ENCODE peak calls at places on chromosome 19, in ten cellular contexts. S is mesendoderm, I is ovary, B is heart right ventricle, F is mammary epithelial cell, G is transverse colon, E is heart left ventricle, M is Peyer's patch, C is IMR-90, Y is uterus. U is an unnamed sample. For H3K36me3, the result is how much of the 10 kb centered on the place peaks cover.

GRCh38 chr19:46782355-46783019 is 5.9 kb downstream of the SLC1A5 start:
- DNase-seq in S (no peak), I (no peak), B (no peak), F (no peak), G (no peak), E (no peak), M (no peak), C (no peak), Y (no peak), U (no peak)

GRCh38 chr19:14525729-14526128 is 3.7 kb upstream of the TECR start:
- DNase-seq in S (no peak), I (no peak), B (no peak), F (peak), G (no peak), E (no peak), M (no peak), C (no peak), Y (no peak), U (no peak)

GRCh38 chr19:1132625-1133383 is 29.0 kb downstream of the GPX4 start:
- DNase-seq in S (no peak), I (peak), B (no peak), F (no peak), G (peak), E (no peak), M (peak), C (no peak), Y (no peak), U (no peak)

GRCh38 chr19:1248454-1249297 is at the start of gene MIDN:
- DNase-seq in S (peak), I (peak), B (peak), F (peak), G (peak), E (peak), M (peak), C (peak), Y (peak), U (peak)

GRCh38 chr19:18723871-18724377 is 40.4 kb downstream of the CRTC1 start:
- DNase-seq in S (no peak), I (no peak), B (no peak), F (no peak), G (no peak), E (no peak), M (no peak), C (no peak), Y (no peak), U (no peak)

GRCh38 chr19:51660975-51661600 is 14.5 kb upstream of the SIGLEC14 start:
- DNase-seq in S (peak), I (peak), B (peak), F (peak), G (peak), E (peak), M (peak), C (peak), Y (peak), U (peak)

GRCh38 chr19:43562698-43563241 is 12.6 kb downstream of the XRCC1 start:
- DNase-seq in S (no peak), I (peak), B (peak), F (peak), G (peak), E (peak), M (peak), C (peak), Y (peak), U (peak)

GRCh38 chr19:19866599-19867248 is 1.0 kb downstream of the ZNF253 start:
- DNase-seq in S (peak), I (peak), B (peak), F (peak), G (peak), E (no peak), M (peak), C (no peak), Y (no peak), U (peak)

GRCh38 chr19:32817913-32818476 is 51.6 kb downstream of the SLC7A9 start:
- DNase-seq in S (no peak), I (no peak), B (no peak), F (no peak), G (no peak), E (no peak), M (no peak), C (no peak), Y (no peak), U (no peak)

GRCh38 chr19:1650627-1651009 is 1.8 kb downstream of the TCF3 start:
- DNase-seq in S (peak), I (no peak), B (no peak), F (no peak), G (no peak), E (no peak), M (peak), C (peak), Y (no peak), U (no peak)

GRCh38 chr19:10604460-10604980 is 17.4 kb upstream of the AP1M2 start:
- DNase-seq in S (peak), I (no peak), B (peak), F (no peak), G (peak), E (peak), M (peak), C (no peak), Y (peak), U (no peak)

GRCh38 chr19:1513492-1514294 is 874 bp upstream of the ADAMTSL5 start:
- DNase-seq in S (peak), I (peak), B (no peak), F (peak), G (peak), E (peak), M (no peak), C (peak), Y (peak), U (peak)

GRCh38 chr19:41298327-41298964 is 11.5 kb upstream of the CCDC97 start:
- DNase-seq in S (peak), I (no peak), B (peak), F (peak), G (peak), E (peak), M (peak), C (peak), Y (no peak), U (peak)

GRCh38 chr19:48962029-48962848 is 2.9 kb upstream of the FTL start:
- DNase-seq in S (peak), I (peak), B (peak), F (no peak), G (peak), E (peak), M (peak), C (no peak), Y (no peak), U (peak)

GRCh38 chr19:13633109-13633508 is 126.8 kb upstream of the CACNA1A start:
- DNase-seq in S (no peak), I (no peak), B (no peak), F (no peak), G (peak), E (no peak), M (no peak), C (peak), Y (no peak), U (no peak)

GRCh38 chr19:14672043-14672872 is 2.4 kb downstream of the ADGRE3 start:
- DNase-seq in S (no peak), I (no peak), B (no peak), F (no peak), G (no peak), E (no peak), M (no peak), C (no peak), Y (no peak), U (no peak)

GRCh38 chr19:42540071-42540553 is 11.8 kb upstream of the CEACAM1 start:
- DNase-seq in S (peak), I (no peak), B (no peak), F (no peak), G (no peak), E (no peak), M (no peak), C (no peak), Y (no peak), U (no peak)

GRCh38 chr19:3482507-3483225 is 575 bp downstream of the SMIM44 start:
- DNase-seq in S (no peak), I (no peak), B (no peak), F (no peak), G (peak), E (no peak), M (no peak), C (no peak), Y (no peak), U (no peak)

GRCh38 chr19:47232422-47233211 is 1.6 kb upstream of the BBC3 start:
- DNase-seq in S (no peak), I (no peak), B (no peak), F (peak), G (peak), E (no peak), M (no peak), C (peak), Y (no peak), U (no peak)

GRCh38 chr19:34733266-34733825 is 697 bp upstream of the ZNF181 start:
- DNase-seq in S (peak), I (no peak), B (peak), F (no peak), G (no peak), E (peak), M (peak), C (no peak), Y (peak), U (peak)

GRCh38 chr19:23273022-23273593 is 22.9 kb upstream of the ZNF724 start:
- DNase-seq in S (no peak), I (no peak), B (no peak), F (peak), G (peak), E (no peak), M (peak), C (no peak), Y (no peak), U (no peak)

GRCh38 chr19:1259873-1260748 is 9.0 kb upstream of the CIRBP start:
- DNase-seq in S (peak), I (no peak), B (no peak), F (no peak), G (peak), E (peak), M (peak), C (no peak), Y (no peak), U (no peak)

GRCh38 chr19:495440-496332 is 600 bp upstream of the MADCAM1 start:
- DNase-seq in S (peak), I (peak), B (no peak), F (no peak), G (no peak), E (peak), M (no peak), C (peak), Y (no peak), U (no peak)

GRCh38 chr19:1673645-1674292 is 21.4 kb upstream of the TCF3 start:
- DNase-seq in S (no peak), I (no peak), B (no peak), F (no peak), G (no peak), E (no peak), M (no peak), C (no peak), Y (no peak), U (no peak)

GRCh38 chr19:42198676-42199439 is 18.6 kb downstream of the DEDD2 start:
- DNase-seq in S (peak), I (no peak), B (no peak), F (no peak), G (peak), E (no peak), M (peak), C (no peak), Y (no peak), U (no peak)

GRCh38 chr19:32067686-32068085 is 277.7 kb upstream of the ZNF507 start:
- DNase-seq in S (peak), I (no peak), B (no peak), F (no peak), G (no peak), E (no peak), M (no peak), C (no peak), Y (no peak), U (no peak)

GRCh38 chr19:39379865-39380399 is 11.0 kb downstream of the PAF1 start:
- DNase-seq in S (no peak), I (no peak), B (no peak), F (no peak), G (no peak), E (no peak), M (no peak), C (no peak), Y (no peak), U (no peak)

GRCh38 chr19:39382991-39383828 is 7.7 kb downstream of the PAF1 start:
- DNase-seq in S (no peak), I (no peak), B (no peak), F (no peak), G (no peak), E (no peak), M (no peak), C (no peak), Y (no peak), U (no peak)

GRCh38 chr19:39377373-39378362 is 13.2 kb downstream of the PAF1 start:
- DNase-seq in S (no peak), I (no peak), B (no peak), F (no peak), G (no peak), E (no peak), M (no peak), C (no peak), Y (no peak), U (no peak)

GRCh38 chr19:39381910-39382611 is 8.8 kb downstream of the PAF1 start:
- DNase-seq in S (no peak), I (no peak), B (no peak), F (peak), G (no peak), E (no peak), M (no peak), C (no peak), Y (no peak), U (no peak)

GRCh38 chr19:39380521-39381502 is 10.1 kb downstream of the PAF1 start:
- DNase-seq in S (no peak), I (no peak), B (no peak), F (no peak), G (no peak), E (no peak), M (no peak), C (no peak), Y (no peak), U (no peak)
- H3K36me3 ChIP-seq in S (under half), I (under half), B (half or more), F (under half), G (under half), E (half or more), M (half or more), C (half or more), Y (under half), U (under half)

GRCh38 chr19:16406356-16406755 is 65.4 kb downstream of the EPS15L1 start:
- DNase-seq in S (no peak), I (no peak), B (no peak), F (no peak), G (no peak), E (no peak), M (no peak), C (no peak), Y (no peak), U (no peak)
- H3K36me3 ChIP-seq in S (under half), I (under half), B (under half), F (under half), G (under half), E (half or more), M (half or more), C (half or more), Y (under half), U (half or more)

GRCh38 chr19:58213075-58213369 is 15.7 kb upstream of the ZNF544 start:
- DNase-seq in S (no peak), I (no peak), B (no peak), F (no peak), G (no peak), E (no peak), M (no peak), C (no peak), Y (no peak), U (no peak)

GRCh38 chr19:58217607-58218391 is 10.9 kb upstream of the ZNF544 start:
- DNase-seq in S (no peak), I (no peak), B (no peak), F (no peak), G (no peak), E (no peak), M (no peak), C (no peak), Y (no peak), U (no peak)

GRCh38 chr19:58209577-58209976 is 19.1 kb upstream of the ZNF544 start:
- DNase-seq in S (no peak), I (no peak), B (no peak), F (no peak), G (no peak), E (no peak), M (no peak), C (no peak), Y (no peak), U (no peak)

GRCh38 chr19:58217069-58217481 is 11.6 kb upstream of the ZNF544 start:
- DNase-seq in S (no peak), I (no peak), B (no peak), F (no peak), G (no peak), E (no peak), M (no peak), C (no peak), Y (no peak), U (no peak)

DNA sequence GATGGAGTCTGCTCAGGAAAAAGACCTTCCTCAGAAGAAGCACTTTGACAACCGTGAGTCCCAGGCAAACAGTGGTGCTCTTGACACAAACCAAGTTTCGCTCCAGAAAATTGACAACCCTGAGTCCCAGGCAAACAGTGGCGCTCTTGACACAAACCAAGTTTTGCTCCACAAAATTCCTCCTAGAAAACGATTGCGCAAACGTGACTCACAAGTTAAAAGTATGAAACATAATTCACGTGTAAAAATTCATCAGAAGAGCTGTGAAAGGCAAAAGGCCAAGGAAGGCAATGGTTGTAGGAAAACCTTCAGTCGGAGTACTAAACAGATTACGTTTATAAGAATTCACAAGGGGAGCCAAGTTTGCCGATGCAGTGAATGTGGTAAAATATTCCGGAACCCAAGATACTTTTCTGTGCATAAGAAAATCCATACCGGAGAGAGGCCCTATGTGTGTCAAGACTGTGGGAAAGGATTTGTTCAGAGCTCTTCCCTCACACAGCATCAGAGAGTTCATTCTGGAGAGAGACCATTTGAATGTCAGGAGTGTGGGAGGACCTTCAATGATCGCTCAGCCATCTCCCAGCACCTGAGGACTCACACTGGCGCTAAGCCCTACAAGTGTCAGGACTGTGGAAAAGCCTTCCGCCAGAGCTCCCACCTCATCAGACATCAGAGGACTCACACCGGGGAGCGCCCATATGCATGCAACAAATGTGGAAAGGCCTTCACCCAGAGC is 16.2 kb upstream of the ZNF544 start:
- DNase-seq in S (peak), I (no peak), B (no peak), F (no peak), G (no peak), E (no peak), M (no peak), C (no peak), Y (no peak), U (no peak)
- H3K36me3 ChIP-seq in S (under half), I (under half), B (half or more), F (under half), G (under half), E (half or more), M (half or more), C (half or more), Y (under half), U (half or more)

DNA sequence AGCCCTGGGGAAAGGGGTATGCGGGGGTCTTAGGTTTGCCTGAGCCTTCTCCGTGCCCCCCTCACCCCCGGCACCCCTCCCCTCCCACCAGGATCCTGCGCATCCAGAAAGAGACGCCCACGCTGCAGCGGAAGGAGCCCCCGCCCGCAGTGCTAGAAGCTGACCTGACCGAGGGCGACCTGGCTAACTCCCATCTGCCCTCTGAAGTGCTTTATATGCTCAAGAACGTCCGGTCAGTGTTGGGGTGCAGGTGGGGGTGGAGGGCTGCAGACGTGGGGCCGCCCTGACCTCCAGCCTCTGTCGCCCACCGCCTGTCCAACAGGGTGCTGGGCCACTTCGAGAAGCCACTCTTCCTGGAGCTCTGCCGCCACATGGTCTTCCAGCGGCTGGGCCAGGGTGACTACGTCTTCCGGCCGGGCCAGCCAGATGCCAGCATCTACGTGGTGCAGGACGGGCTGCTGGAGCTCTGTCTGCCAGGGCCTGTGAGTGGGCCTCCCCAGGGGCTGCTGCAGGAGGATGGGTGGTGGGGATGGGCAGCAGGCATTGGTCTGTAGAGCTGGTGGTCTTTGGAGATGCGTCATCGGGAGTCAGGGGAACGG is 4.4 kb downstream of the PNPLA6 start:
- DNase-seq in S (no peak), I (no peak), B (no peak), F (no peak), G (no peak), E (no peak), M (no peak), C (no peak), Y (no peak), U (no peak)
- H3K36me3 ChIP-seq in S (under half), I (under half), B (under half), F (under half), G (under half), E (half or more), M (half or more), C (under half), Y (under half), U (half or more)

GRCh38 chr19:44661904-44662303 is 9.4 kb upstream of the CEACAM19 start:
- DNase-seq in S (no peak), I (no peak), B (no peak), F (no peak), G (no peak), E (no peak), M (no peak), C (peak), Y (no peak), U (no peak)

GRCh38 chr19:44661205-44661604 is 10.1 kb upstream of the CEACAM19 start:
- DNase-seq in S (no peak), I (no peak), B (no peak), F (no peak), G (no peak), E (no peak), M (no peak), C (no peak), Y (no peak), U (no peak)

GRCh38 chr19:44660081-44660480 is 11.2 kb upstream of the CEACAM19 start:
- DNase-seq in S (no peak), I (no peak), B (no peak), F (no peak), G (no peak), E (no peak), M (no peak), C (no peak), Y (no peak), U (peak)

GRCh38 chr19:44657211-44657921 is 13.7 kb downstream of the PVR start:
- DNase-seq in S (peak), I (peak), B (peak), F (no peak), G (peak), E (peak), M (peak), C (peak), Y (peak), U (peak)

GRCh38 chr19:44658069-44658727 is 13.1 kb upstream of the CEACAM19 start:
- DNase-seq in S (no peak), I (no peak), B (no peak), F (no peak), G (no peak), E (no peak), M (no peak), C (no peak), Y (no peak), U (no peak)
- H3K36me3 ChIP-seq in S (under half), I (under half), B (under half), F (under half), G (under half), E (half or more), M (half or more), C (half or more), Y (under half), U (half or more)

GRCh38 chr19:55670280-55671053 is 4.6 kb upstream of the EPN1 start:
- DNase-seq in S (no peak), I (no peak), B (no peak), F (no peak), G (no peak), E (no peak), M (no peak), C (peak), Y (no peak), U (no peak)
- H3K36me3 ChIP-seq in S (under half), I (under half), B (under half), F (under half), G (under half), E (half or more), M (half or more), C (half or more), Y (under half), U (half or more)

GRCh38 chr19:12527034-12527836 is 24.0 kb downstream of the ZNF564 start:
- DNase-seq in S (peak), I (no peak), B (no peak), F (peak), G (no peak), E (no peak), M (no peak), C (peak), Y (no peak), U (no peak)
- H3K36me3 ChIP-seq in S (under half), I (under half), B (half or more), F (under half), G (under half), E (under half), M (half or more), C (half or more), Y (under half), U (under half)

U was measured in lung.